ENCODE peak calls at places on chromosomes 6 and 20, in four cellular contexts. D is PC-3, C is Peyer's patch, A is AG04450. Z is an unnamed sample.

GRCh38 chr6:29632789-29633531 is at the start of gene GABBR1:
- DNase-seq in A (peak; percentile 63), C (peak; percentile 73), D (peak; percentile 77), Z (no peak)

GRCh38 chr20:4457566-4458543 is 263.9 kb upstream of the PRND start:
- DNase-seq in A (no peak), D (peak; percentile 93), C (no peak), Z (no peak)

GRCh38 chr6:162271922-162272321 is 455.6 kb downstream of the PRKN start:
- DNase-seq in C (no peak), D (no peak), A (no peak), Z (no peak)

GRCh38 chr6:36820700-36821580 is 18.3 kb downstream of the CPNE5 start:
- DNase-seq in D (no peak), A (peak; percentile 21), C (no peak), Z (no peak)

GRCh38 chr6:168009331-168009730 is 11.9 kb downstream of the KIF25 start:
- DNase-seq in A (no peak), C (no peak), D (no peak), Z (no peak)

GRCh38 chr6:38239719-38240451 is 399.8 kb downstream of the BTBD9 start:
- DNase-seq in D (peak; percentile 81), C (no peak), A (no peak), Z (no peak)

GRCh38 chr6:84409911-84410310 is 182.5 kb upstream of the CEP162 start:
- DNase-seq in C (no peak), A (no peak), D (no peak), Z (no peak)

GRCh38 chr6:147750420-147750819 is 241.9 kb downstream of the SAMD5 start:
- DNase-seq in A (no peak), D (no peak), C (no peak), Z (no peak)

GRCh38 chr6:81818778-81819491 is 66.5 kb upstream of the TENT5A start:
- DNase-seq in C (no peak), D (no peak), A (no peak), Z (no peak)

GRCh38 chr6:84771732-84772131 is 7.3 kb upstream of the TBX18 start:
- DNase-seq in D (no peak), C (no peak), A (no peak), Z (no peak)

GRCh38 chr6:155419161-155419560 is 36.5 kb downstream of the NOX3 start:
- DNase-seq in D (no peak), C (no peak), A (no peak), Z (no peak)

GRCh38 chr6:161361529-161361928 is 87.7 kb upstream of the AGPAT4 start:
- DNase-seq in A (no peak), D (no peak), C (no peak), Z (no peak)

GRCh38 chr6:105733556-105734162 is 330.8 kb upstream of the PREP start:
- DNase-seq in C (no peak), A (no peak), D (peak; percentile 55), Z (no peak)

GRCh38 chr6:32969685-32970412 is 1.5 kb downstream of the BRD2 start:
- DNase-seq in C (peak; percentile 71), A (peak; percentile 93), D (peak; percentile 99), Z (peak; percentile 91)

GRCh38 chr6:79040083-79040482 is 38.0 kb downstream of the PHIP start:
- DNase-seq in A (no peak), D (no peak), C (no peak), Z (no peak)

GRCh38 chr6:132715204-132715603 is 1.3 kb upstream of the VNN1 start:
- DNase-seq in A (peak; percentile 52), D (peak; percentile 72), C (no peak), Z (no peak)
- TF ChIP-seq CTCF in A (peak; percentile 61), D (peak; percentile 66), C (peak; percentile 78), Z (peak; percentile 22)

DNA sequence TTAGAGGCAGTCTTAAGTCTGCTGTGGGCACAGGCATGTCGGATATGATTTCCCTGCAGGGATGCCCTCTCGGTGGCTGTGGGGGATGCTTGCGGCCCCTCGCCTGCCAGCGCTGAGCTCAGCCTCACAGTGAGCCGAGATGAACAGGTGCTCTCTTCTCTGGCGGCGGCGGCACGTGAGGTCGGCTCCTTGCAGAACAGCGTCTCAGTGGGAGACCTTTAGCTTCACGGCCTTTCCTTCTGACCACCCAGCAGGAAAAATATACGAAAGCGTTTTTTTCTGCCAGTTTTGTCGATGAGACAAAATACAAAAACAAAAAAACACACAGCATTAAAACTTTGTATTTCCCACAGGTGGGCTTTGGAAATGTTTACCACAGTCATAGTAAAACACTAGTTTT is 23.6 kb downstream of the FOXA2 start:
- DNase-seq in C (no peak), A (no peak), D (no peak), Z (no peak)
- H3K4me3 ChIP-seq in C (no peak overlapping the region), A (no peak overlapping the region), D (no peak overlapping the region), Z (no peak overlapping the region)

GRCh38 chr20:13487202-13487601 is 151.5 kb downstream of the TASP1 start:
- DNase-seq in A (no peak), C (no peak), D (no peak), Z (no peak)

GRCh38 chr20:13493143-13493542 is 145.6 kb downstream of the TASP1 start:
- DNase-seq in A (no peak), C (no peak), D (no peak), Z (no peak)

GRCh38 chr20:13494019-13494418 is 144.7 kb downstream of the TASP1 start:
- DNase-seq in C (no peak), D (peak; percentile 42), A (no peak), Z (no peak)

GRCh38 chr20:13486694-13487093 is 152.0 kb downstream of the TASP1 start:
- DNase-seq in C (no peak), A (no peak), D (no peak), Z (no peak)

GRCh38 chr20:13492001-13492480 is 146.7 kb downstream of the TASP1 start:
- DNase-seq in A (peak; percentile 29), C (no peak), D (peak; percentile 28), Z (no peak)
- TF ChIP-seq CTCF in A (peak; percentile 19), C (no peak), D (no peak), Z (no peak)

DNA sequence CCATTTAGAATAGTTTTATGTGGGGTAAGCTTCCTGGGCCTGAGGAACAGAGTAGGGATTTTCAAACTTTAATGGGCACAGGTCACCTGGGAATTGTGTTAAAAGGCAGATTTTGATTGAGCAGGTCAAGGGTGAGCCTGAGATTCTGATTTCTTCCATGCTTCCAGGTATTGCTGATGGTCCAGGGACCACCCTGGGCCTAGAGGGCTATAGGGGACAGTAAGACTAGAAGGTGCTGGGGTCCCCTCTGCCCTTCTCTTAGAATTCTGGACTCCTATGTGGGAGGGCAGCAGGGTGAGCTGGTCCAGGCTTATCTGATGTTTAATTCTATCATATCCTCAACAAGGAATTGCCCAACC is 2.6 kb downstream of the DDR1 start:
- DNase-seq in A (no peak), C (no peak), D (no peak), Z (no peak)
- H3K4me3 ChIP-seq in A (no peak overlapping the region), C (no peak overlapping the region), D (peak overlapping the region; percentile 70), Z (peak overlapping the region; percentile 82)

DNA sequence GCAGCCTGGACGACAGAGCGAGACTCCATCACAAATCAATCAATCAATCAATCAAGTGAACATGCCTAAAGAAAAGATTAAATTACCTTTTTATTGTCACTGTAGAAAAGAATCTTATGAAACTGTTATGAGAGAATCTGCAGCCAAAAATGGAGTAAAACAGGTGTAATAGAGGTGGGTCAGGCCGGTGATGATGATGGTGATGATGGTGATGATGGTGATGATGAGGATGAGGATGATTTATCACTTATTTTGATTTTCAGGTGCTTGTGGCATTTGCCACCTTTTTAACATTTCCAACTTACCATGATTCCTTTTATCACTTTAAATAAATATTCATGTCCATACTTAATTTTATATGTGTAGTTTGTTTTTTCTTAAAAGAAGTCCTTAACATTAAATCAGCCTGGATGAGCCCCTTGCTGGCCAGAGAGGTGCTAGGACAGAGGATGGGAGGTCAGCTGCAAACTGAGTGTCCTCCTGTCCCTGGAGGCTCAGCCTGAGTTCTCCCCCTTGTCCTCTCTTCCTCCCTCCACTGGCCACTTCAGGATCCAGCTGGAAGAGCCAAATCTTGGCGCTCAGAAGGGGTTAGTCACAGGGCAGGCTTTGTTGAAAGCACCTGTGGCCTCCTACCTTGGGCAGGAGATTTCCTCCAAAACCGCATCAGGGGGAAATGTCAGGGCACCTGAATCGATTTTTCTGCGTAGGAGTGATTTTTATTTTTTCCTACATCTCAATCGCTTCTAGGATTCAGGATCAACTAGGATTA is 32.7 kb downstream of the SLC2A10 start:
- DNase-seq in C (no peak), D (peak; percentile 60), A (no peak), Z (no peak)
- TF ChIP-seq CTCF in C (no peak), D (no peak), A (no peak), Z (no peak)

GRCh38 chr6:54428437-54428836 is 120.2 kb downstream of the TINAG start:
- DNase-seq in D (no peak), A (no peak), C (no peak), Z (no peak)

GRCh38 chr6:54426995-54427394 is 118.8 kb downstream of the TINAG start:
- DNase-seq in C (no peak), A (no peak), D (no peak), Z (no peak)

GRCh38 chr6:54431466-54431865 is 123.2 kb downstream of the TINAG start:
- DNase-seq in C (no peak), A (peak; percentile 1), D (no peak), Z (no peak)

GRCh38 chr6:54427396-54427910 is 119.2 kb downstream of the TINAG start:
- DNase-seq in A (no peak), C (no peak), D (peak; percentile 8), Z (no peak)
- H3K4me3 ChIP-seq in A (no peak overlapping the region), C (no peak overlapping the region), D (no peak overlapping the region), Z (no peak overlapping the region)

Z was measured in AG04449.